ENCODE peak calls at places on chromosome 13, in eight cellular contexts. K, F, Y, T, V, P, H and U are unnamed samples.

GRCh38 chr13:24858953-24859352 is 95.0 kb downstream of the RNF17 start:
- DNase-seq in K (no peak), P (no peak), F (no peak), T (no peak), H (no peak), Y (no peak), V (no peak), U (no peak)

GRCh38 chr13:112983428-112984196 is 14.6 kb downstream of the MCF2L start:
- DNase-seq in K (no peak), P (no peak), F (no peak), V (no peak), T (no peak), Y (no peak), H (no peak), U (no peak)

GRCh38 chr13:25046985-25047660 is 48.8 kb upstream of the PABPC3 start:
- DNase-seq in K (no peak), P (no peak), Y (no peak), T (no peak), H (peak), F (no peak), V (peak), U (no peak)

GRCh38 chr13:64798422-64798821 is 2431.7 kb downstream of the PCDH9 start:
- DNase-seq in V (no peak), K (no peak), Y (no peak), P (no peak), H (no peak), T (no peak), F (no peak), U (no peak)

GRCh38 chr13:76828316-76828741 is 57.9 kb downstream of the KCTD12 start:
- DNase-seq in F (no peak), Y (no peak), T (no peak), V (peak), P (peak), H (no peak), K (peak), U (no peak)

GRCh38 chr13:89628567-89628966 is 1718.9 kb upstream of the MIR17HG start:
- DNase-seq in Y (no peak), P (no peak), T (no peak), H (no peak), F (no peak), K (no peak), V (no peak), U (no peak)

GRCh38 chr13:113726961-113727411 is 32.0 kb upstream of the TMEM255B start:
- DNase-seq in P (peak), K (no peak), H (no peak), Y (no peak), F (no peak), T (no peak), V (no peak), U (no peak)

GRCh38 chr13:84049442-84049841 is 167.2 kb upstream of the SLITRK1 start:
- DNase-seq in H (no peak), Y (no peak), T (no peak), K (no peak), P (no peak), V (no peak), F (no peak), U (no peak)

GRCh38 chr13:94173312-94173854 is 306.1 kb downstream of the DCT start:
- DNase-seq in F (no peak), H (no peak), T (no peak), P (peak), K (no peak), Y (no peak), V (peak), U (no peak)

GRCh38 chr13:71979616-71980015 is 112.6 kb upstream of the DACH1 start:
- DNase-seq in F (no peak), Y (no peak), H (no peak), K (no peak), P (no peak), T (no peak), V (no peak), U (no peak)

GRCh38 chr13:26425439-26426358 is 131.8 kb upstream of the WASF3 start:
- DNase-seq in F (no peak), Y (no peak), K (no peak), H (no peak), T (no peak), V (no peak), P (no peak), U (no peak)

GRCh38 chr13:76812206-76812882 is 73.9 kb downstream of the KCTD12 start:
- DNase-seq in F (no peak), H (no peak), K (no peak), T (no peak), Y (no peak), V (peak), P (no peak), U (no peak)

GRCh38 chr13:21759503-21759902 is 88.6 kb downstream of the FGF9 start:
- DNase-seq in K (no peak), V (no peak), Y (no peak), P (no peak), F (no peak), T (no peak), H (no peak), U (no peak)

GRCh38 chr13:67200605-67201004 is 29.5 kb downstream of the PCDH9 start:
- DNase-seq in H (no peak), T (no peak), K (no peak), P (no peak), V (no peak), F (no peak), Y (no peak), U (no peak)